ENCODE peak calls at places on chromosome 20, in nine cellular contexts. One of them, this sample, is unnamed.

GRCh38 chr20:815226-815625 is 18.3 kb upstream of the FAM110A start:
- DNase-seq in cardiac fibroblast: no peak
- DNase-seq in EL: no peak
- DNase-seq in EH: no peak
- DNase-seq in activated naive CD4-positive, alpha-beta T cell treated with anti-CD3 and anti-CD28 coated beads, Interleukin-2, amount 10 ng/mL, durations not matched to agents 7 days and 5 days: no peak
- DNase-seq in activated CD8-positive, alpha-beta memory T cell treated with anti-CD3 and anti-CD28 coated beads for 4 hours: no peak
- DNase-seq in cerebellum: no peak
- DNase-seq in glutamatergic neuron: no peak
- DNase-seq in GM23338: no peak
- DNase-seq in this sample: no peak

GRCh38 chr20:51563141-51563596 is 20.6 kb upstream of the NFATC2 start:
- DNase-seq in cardiac fibroblast: no peak
- DNase-seq in EL: no peak
- DNase-seq in EH: peak
- DNase-seq in activated naive CD4-positive, alpha-beta T cell treated with anti-CD3 and anti-CD28 coated beads, Interleukin-2, amount 10 ng/mL, durations not matched to agents 7 days and 5 days: no peak
- DNase-seq in activated CD8-positive, alpha-beta memory T cell treated with anti-CD3 and anti-CD28 coated beads for 4 hours: no peak
- DNase-seq in cerebellum: no peak
- DNase-seq in glutamatergic neuron: no peak
- DNase-seq in GM23338: no peak
- DNase-seq in this sample: no peak

GRCh38 chr20:3681931-3682820 is at the start of gene ADAM33:
- DNase-seq in cardiac fibroblast: peak
- DNase-seq in EL: peak
- DNase-seq in EH: peak
- DNase-seq in activated naive CD4-positive, alpha-beta T cell treated with anti-CD3 and anti-CD28 coated beads, Interleukin-2, amount 10 ng/mL, durations not matched to agents 7 days and 5 days: no peak
- DNase-seq in activated CD8-positive, alpha-beta memory T cell treated with anti-CD3 and anti-CD28 coated beads for 4 hours: no peak
- DNase-seq in cerebellum: no peak
- DNase-seq in glutamatergic neuron: peak
- DNase-seq in GM23338: peak
- DNase-seq in this sample: no peak

GRCh38 chr20:8646716-8647115 is 422.2 kb upstream of the PLCB4 start:
- DNase-seq in cardiac fibroblast: peak
- DNase-seq in EL: peak
- DNase-seq in EH: peak
- DNase-seq in activated naive CD4-positive, alpha-beta T cell treated with anti-CD3 and anti-CD28 coated beads, Interleukin-2, amount 10 ng/mL, durations not matched to agents 7 days and 5 days: no peak
- DNase-seq in activated CD8-positive, alpha-beta memory T cell treated with anti-CD3 and anti-CD28 coated beads for 4 hours: no peak
- DNase-seq in cerebellum: no peak
- DNase-seq in glutamatergic neuron: no peak
- DNase-seq in GM23338: no peak
- DNase-seq in this sample: no peak

GRCh38 chr20:17379651-17380050 is 151.5 kb downstream of the BFSP1 start:
- DNase-seq in cardiac fibroblast: no peak
- DNase-seq in EL: no peak
- DNase-seq in EH: no peak
- DNase-seq in activated naive CD4-positive, alpha-beta T cell treated with anti-CD3 and anti-CD28 coated beads, Interleukin-2, amount 10 ng/mL, durations not matched to agents 7 days and 5 days: no peak
- DNase-seq in activated CD8-positive, alpha-beta memory T cell treated with anti-CD3 and anti-CD28 coated beads for 4 hours: no peak
- DNase-seq in cerebellum: no peak
- DNase-seq in glutamatergic neuron: no peak
- DNase-seq in GM23338: no peak
- DNase-seq in this sample: no peak

GRCh38 chr20:24497851-24498250 is 28.4 kb downstream of the SYNDIG1 start:
- DNase-seq in cardiac fibroblast: no peak
- DNase-seq in EL: no peak
- DNase-seq in EH: no peak
- DNase-seq in activated naive CD4-positive, alpha-beta T cell treated with anti-CD3 and anti-CD28 coated beads, Interleukin-2, amount 10 ng/mL, durations not matched to agents 7 days and 5 days: no peak
- DNase-seq in activated CD8-positive, alpha-beta memory T cell treated with anti-CD3 and anti-CD28 coated beads for 4 hours: no peak
- DNase-seq in cerebellum: no peak
- DNase-seq in glutamatergic neuron: no peak
- DNase-seq in GM23338: no peak
- DNase-seq in this sample: no peak

GRCh38 chr20:36281785-36282380 is 24.3 kb upstream of the DLGAP4 start:
- DNase-seq in cardiac fibroblast: no peak
- DNase-seq in EL: no peak
- DNase-seq in EH: no peak
- DNase-seq in activated naive CD4-positive, alpha-beta T cell treated with anti-CD3 and anti-CD28 coated beads, Interleukin-2, amount 10 ng/mL, durations not matched to agents 7 days and 5 days: no peak
- DNase-seq in activated CD8-positive, alpha-beta memory T cell treated with anti-CD3 and anti-CD28 coated beads for 4 hours: no peak
- DNase-seq in cerebellum: no peak
- DNase-seq in glutamatergic neuron: no peak
- DNase-seq in GM23338: no peak
- DNase-seq in this sample: no peak

GRCh38 chr20:62358728-62359490 is 8.2 kb downstream of the LAMA5 start:
- DNase-seq in cardiac fibroblast: no peak
- DNase-seq in EL: no peak
- DNase-seq in EH: no peak
- DNase-seq in activated naive CD4-positive, alpha-beta T cell treated with anti-CD3 and anti-CD28 coated beads, Interleukin-2, amount 10 ng/mL, durations not matched to agents 7 days and 5 days: no peak
- DNase-seq in activated CD8-positive, alpha-beta memory T cell treated with anti-CD3 and anti-CD28 coated beads for 4 hours: no peak
- DNase-seq in cerebellum: no peak
- DNase-seq in glutamatergic neuron: peak
- DNase-seq in GM23338: no peak
- DNase-seq in this sample: no peak

GRCh38 chr20:58239216-58239615 is 10.8 kb upstream of the ANKRD60 start:
- DNase-seq in cardiac fibroblast: no peak
- DNase-seq in EL: no peak
- DNase-seq in EH: no peak
- DNase-seq in activated naive CD4-positive, alpha-beta T cell treated with anti-CD3 and anti-CD28 coated beads, Interleukin-2, amount 10 ng/mL, durations not matched to agents 7 days and 5 days: no peak
- DNase-seq in activated CD8-positive, alpha-beta memory T cell treated with anti-CD3 and anti-CD28 coated beads for 4 hours: no peak
- DNase-seq in cerebellum: no peak
- DNase-seq in glutamatergic neuron: no peak
- DNase-seq in GM23338: no peak
- DNase-seq in this sample: no peak

GRCh38 chr20:25481235-25481917 is 73.9 kb downstream of the GINS1 start:
- DNase-seq in cardiac fibroblast: no peak
- DNase-seq in EL: no peak
- DNase-seq in EH: no peak
- DNase-seq in activated naive CD4-positive, alpha-beta T cell treated with anti-CD3 and anti-CD28 coated beads, Interleukin-2, amount 10 ng/mL, durations not matched to agents 7 days and 5 days: no peak
- DNase-seq in activated CD8-positive, alpha-beta memory T cell treated with anti-CD3 and anti-CD28 coated beads for 4 hours: no peak
- DNase-seq in cerebellum: no peak
- DNase-seq in glutamatergic neuron: no peak
- DNase-seq in GM23338: no peak
- DNase-seq in this sample: no peak

GRCh38 chr20:57680131-57680716 is 29.6 kb downstream of the PMEPA1 start:
- DNase-seq in cardiac fibroblast: no peak
- DNase-seq in EL: no peak
- DNase-seq in EH: no peak
- DNase-seq in activated naive CD4-positive, alpha-beta T cell treated with anti-CD3 and anti-CD28 coated beads, Interleukin-2, amount 10 ng/mL, durations not matched to agents 7 days and 5 days: no peak
- DNase-seq in activated CD8-positive, alpha-beta memory T cell treated with anti-CD3 and anti-CD28 coated beads for 4 hours: no peak
- DNase-seq in cerebellum: no peak
- DNase-seq in glutamatergic neuron: no peak
- DNase-seq in GM23338: no peak
- DNase-seq in this sample: no peak

GRCh38 chr20:56371977-56372376 is 13.2 kb downstream of the FAM210B start:
- DNase-seq in cardiac fibroblast: no peak
- DNase-seq in EL: no peak
- DNase-seq in EH: no peak
- DNase-seq in activated naive CD4-positive, alpha-beta T cell treated with anti-CD3 and anti-CD28 coated beads, Interleukin-2, amount 10 ng/mL, durations not matched to agents 7 days and 5 days: no peak
- DNase-seq in activated CD8-positive, alpha-beta memory T cell treated with anti-CD3 and anti-CD28 coated beads for 4 hours: no peak
- DNase-seq in cerebellum: no peak
- DNase-seq in glutamatergic neuron: no peak
- DNase-seq in GM23338: no peak
- DNase-seq in this sample: no peak

GRCh38 chr20:58712116-58712822 is 19.7 kb downstream of the NPEPL1 start:
- DNase-seq in cardiac fibroblast: no peak
- DNase-seq in EL: no peak
- DNase-seq in EH: no peak
- DNase-seq in activated naive CD4-positive, alpha-beta T cell treated with anti-CD3 and anti-CD28 coated beads, Interleukin-2, amount 10 ng/mL, durations not matched to agents 7 days and 5 days: peak
- DNase-seq in activated CD8-positive, alpha-beta memory T cell treated with anti-CD3 and anti-CD28 coated beads for 4 hours: no peak
- DNase-seq in cerebellum: no peak
- DNase-seq in glutamatergic neuron: no peak
- DNase-seq in GM23338: no peak
- DNase-seq in this sample: peak

GRCh38 chr20:32509639-32510066 is 75.5 kb downstream of the NOL4L start:
- DNase-seq in cardiac fibroblast: no peak
- DNase-seq in EL: peak
- DNase-seq in EH: peak
- DNase-seq in activated naive CD4-positive, alpha-beta T cell treated with anti-CD3 and anti-CD28 coated beads, Interleukin-2, amount 10 ng/mL, durations not matched to agents 7 days and 5 days: peak
- DNase-seq in activated CD8-positive, alpha-beta memory T cell treated with anti-CD3 and anti-CD28 coated beads for 4 hours: peak
- DNase-seq in cerebellum: no peak
- DNase-seq in glutamatergic neuron: peak
- DNase-seq in GM23338: no peak
- DNase-seq in this sample: peak

GRCh38 chr20:57216669-57217068 is 49.8 kb downstream of the BMP7 start:
- DNase-seq in cardiac fibroblast: no peak
- DNase-seq in EL: no peak
- DNase-seq in EH: no peak
- DNase-seq in activated naive CD4-positive, alpha-beta T cell treated with anti-CD3 and anti-CD28 coated beads, Interleukin-2, amount 10 ng/mL, durations not matched to agents 7 days and 5 days: no peak
- DNase-seq in activated CD8-positive, alpha-beta memory T cell treated with anti-CD3 and anti-CD28 coated beads for 4 hours: no peak
- DNase-seq in cerebellum: no peak
- DNase-seq in glutamatergic neuron: no peak
- DNase-seq in GM23338: no peak
- DNase-seq in this sample: no peak

GRCh38 chr20:56799187-56799586 is 170.1 kb downstream of the TFAP2C start:
- DNase-seq in cardiac fibroblast: no peak
- DNase-seq in EL: no peak
- DNase-seq in EH: no peak
- DNase-seq in activated naive CD4-positive, alpha-beta T cell treated with anti-CD3 and anti-CD28 coated beads, Interleukin-2, amount 10 ng/mL, durations not matched to agents 7 days and 5 days: no peak
- DNase-seq in activated CD8-positive, alpha-beta memory T cell treated with anti-CD3 and anti-CD28 coated beads for 4 hours: no peak
- DNase-seq in cerebellum: no peak
- DNase-seq in glutamatergic neuron: no peak
- DNase-seq in GM23338: no peak
- DNase-seq in this sample: no peak

GRCh38 chr20:4666001-4666470 is 55.7 kb upstream of the PRND start:
- DNase-seq in cardiac fibroblast: peak
- DNase-seq in EL: peak
- DNase-seq in EH: peak
- DNase-seq in activated naive CD4-positive, alpha-beta T cell treated with anti-CD3 and anti-CD28 coated beads, Interleukin-2, amount 10 ng/mL, durations not matched to agents 7 days and 5 days: peak
- DNase-seq in activated CD8-positive, alpha-beta memory T cell treated with anti-CD3 and anti-CD28 coated beads for 4 hours: peak
- DNase-seq in cerebellum: no peak
- DNase-seq in glutamatergic neuron: no peak
- DNase-seq in GM23338: no peak
- DNase-seq in this sample: peak

GRCh38 chr20:45946149-45946970 is 11.9 kb downstream of the PCIF1 start:
- DNase-seq in cardiac fibroblast: peak
- DNase-seq in EL: peak
- DNase-seq in EH: peak
- DNase-seq in activated naive CD4-positive, alpha-beta T cell treated with anti-CD3 and anti-CD28 coated beads, Interleukin-2, amount 10 ng/mL, durations not matched to agents 7 days and 5 days: no peak
- DNase-seq in activated CD8-positive, alpha-beta memory T cell treated with anti-CD3 and anti-CD28 coated beads for 4 hours: peak
- DNase-seq in cerebellum: no peak
- DNase-seq in glutamatergic neuron: no peak
- DNase-seq in GM23338: no peak
- DNase-seq in this sample: no peak

GRCh38 chr20:43568706-43569105 is 9.9 kb downstream of the SGK2 start:
- DNase-seq in cardiac fibroblast: no peak
- DNase-seq in EL: no peak
- DNase-seq in EH: no peak
- DNase-seq in activated naive CD4-positive, alpha-beta T cell treated with anti-CD3 and anti-CD28 coated beads, Interleukin-2, amount 10 ng/mL, durations not matched to agents 7 days and 5 days: no peak
- DNase-seq in activated CD8-positive, alpha-beta memory T cell treated with anti-CD3 and anti-CD28 coated beads for 4 hours: no peak
- DNase-seq in cerebellum: no peak
- DNase-seq in glutamatergic neuron: no peak
- DNase-seq in GM23338: no peak
- DNase-seq in this sample: no peak

GRCh38 chr20:53262294-53262840 is 290.2 kb downstream of the TSHZ2 start:
- DNase-seq in cardiac fibroblast: no peak
- DNase-seq in EL: no peak
- DNase-seq in EH: no peak
- DNase-seq in activated naive CD4-positive, alpha-beta T cell treated with anti-CD3 and anti-CD28 coated beads, Interleukin-2, amount 10 ng/mL, durations not matched to agents 7 days and 5 days: no peak
- DNase-seq in activated CD8-positive, alpha-beta memory T cell treated with anti-CD3 and anti-CD28 coated beads for 4 hours: no peak
- DNase-seq in cerebellum: no peak
- DNase-seq in glutamatergic neuron: no peak
- DNase-seq in GM23338: no peak
- DNase-seq in this sample: no peak

GRCh38 chr20:58141496-58141895 is 87.0 kb downstream of the ANKRD60 start:
- DNase-seq in cardiac fibroblast: no peak
- DNase-seq in EL: no peak
- DNase-seq in EH: no peak
- DNase-seq in activated naive CD4-positive, alpha-beta T cell treated with anti-CD3 and anti-CD28 coated beads, Interleukin-2, amount 10 ng/mL, durations not matched to agents 7 days and 5 days: no peak
- DNase-seq in activated CD8-positive, alpha-beta memory T cell treated with anti-CD3 and anti-CD28 coated beads for 4 hours: no peak
- DNase-seq in cerebellum: no peak
- DNase-seq in glutamatergic neuron: no peak
- DNase-seq in GM23338: no peak
- DNase-seq in this sample: no peak

GRCh38 chr20:34364013-34364382 is 925 bp downstream of the ITCH start:
- DNase-seq in cardiac fibroblast: peak
- DNase-seq in EL: peak
- DNase-seq in EH: peak
- DNase-seq in activated naive CD4-positive, alpha-beta T cell treated with anti-CD3 and anti-CD28 coated beads, Interleukin-2, amount 10 ng/mL, durations not matched to agents 7 days and 5 days: no peak
- DNase-seq in activated CD8-positive, alpha-beta memory T cell treated with anti-CD3 and anti-CD28 coated beads for 4 hours: no peak
- DNase-seq in cerebellum: no peak
- DNase-seq in glutamatergic neuron: no peak
- DNase-seq in GM23338: no peak
- DNase-seq in this sample: peak

GRCh38 chr20:14445310-14445709 is 107.9 kb upstream of the FLRT3 start:
- DNase-seq in cardiac fibroblast: peak
- DNase-seq in EL: peak
- DNase-seq in EH: peak
- DNase-seq in activated naive CD4-positive, alpha-beta T cell treated with anti-CD3 and anti-CD28 coated beads, Interleukin-2, amount 10 ng/mL, durations not matched to agents 7 days and 5 days: no peak
- DNase-seq in activated CD8-positive, alpha-beta memory T cell treated with anti-CD3 and anti-CD28 coated beads for 4 hours: no peak
- DNase-seq in cerebellum: no peak
- DNase-seq in glutamatergic neuron: no peak
- DNase-seq in GM23338: no peak
- DNase-seq in this sample: no peak